ENCODE peak calls at places on chromosomes 3 and 15, in nine cellular contexts. D is lower lobe of right lung; L is OCI-LY7; K is stimulated activated CD8-positive, alpha-beta memory T cell treated with anti-CD3 and anti-CD28 coated beads, Interleukin-15, amount 100 ng/mL, for 1 hour; T is left ventricle myocardium inferior; R is iPS DF 6.9; M is aorta; G is GM03348; H is activated gamma-delta T cell treated with anti-CD3 and anti-CD28 coated beads, Interleukin-2, amount 50 U/mL, for 16 hours. F is an unnamed sample.

GRCh38 chr3:65126527-65127440 is 439.0 kb upstream of the ADAMTS9 start:
- DNase-seq in H (no peak), M (no peak), K (no peak), R (no peak), T (no peak), L (no peak), D (no peak), G (peak), F (no peak)

GRCh38 chr15:69535101-69535638 is 82.6 kb downstream of the RPLP1 start:
- DNase-seq in D (no peak), T (no peak), L (no peak), G (peak), K (no peak), R (no peak), M (no peak), H (no peak), F (no peak)

GRCh38 chr3:54304867-54305266 is 182.5 kb downstream of the CACNA2D3 start:
- DNase-seq in K (no peak), G (no peak), R (no peak), H (no peak), T (no peak), M (no peak), D (no peak), L (no peak), F (no peak)

GRCh38 chr3:152047465-152047864 is 174.0 kb downstream of the SUCNR1 start:
- DNase-seq in R (no peak), T (no peak), D (no peak), L (no peak), M (no peak), G (no peak), H (no peak), K (no peak), F (no peak)

GRCh38 chr3:11696054-11696453 is 52.3 kb upstream of the VGLL4 start:
- DNase-seq in D (no peak), K (no peak), G (no peak), M (no peak), L (no peak), R (no peak), T (no peak), H (no peak), F (no peak)

GRCh38 chr15:31399544-31400171 is 73.0 kb downstream of the KLF13 start:
- DNase-seq in T (peak), G (peak), M (no peak), R (no peak), L (no peak), D (no peak), K (no peak), H (peak), F (peak)

GRCh38 chr3:109553573-109554371 is 216.4 kb upstream of the DPPA4 start:
- DNase-seq in K (no peak), G (no peak), T (no peak), H (no peak), L (no peak), D (no peak), M (no peak), R (no peak), F (no peak)

GRCh38 chr3:59480486-59480995 is 430.7 kb upstream of the CFAP20DC start:
- DNase-seq in R (no peak), H (no peak), G (peak), D (no peak), M (no peak), K (no peak), T (no peak), L (no peak), F (peak)

GRCh38 chr3:114449271-114450007 is 155.6 kb downstream of the TIGIT start:
- DNase-seq in K (no peak), M (no peak), L (peak), R (no peak), G (no peak), D (no peak), T (no peak), H (no peak), F (no peak)

GRCh38 chr15:60620707-60621106 is 141.8 kb upstream of the ICE2 start:
- DNase-seq in D (no peak), M (peak), G (peak), R (no peak), K (no peak), T (no peak), H (no peak), L (no peak), F (no peak)

GRCh38 chr3:179840985-179841384 is 188.1 kb downstream of the USP13 start:
- DNase-seq in K (no peak), G (peak), M (no peak), T (no peak), D (no peak), R (no peak), H (no peak), L (no peak), F (no peak)

GRCh38 chr3:141707741-141708203 is 30.3 kb upstream of the RNF7 start:
- DNase-seq in M (no peak), T (no peak), L (no peak), R (no peak), D (no peak), H (no peak), G (peak), K (no peak), F (no peak)

GRCh38 chr3:127464642-127465041 is 125.9 kb downstream of the TPRA1 start:
- DNase-seq in T (no peak), D (no peak), H (no peak), R (no peak), K (no peak), M (no peak), L (no peak), G (no peak), F (no peak)

GRCh38 chr3:129461022-129461421 is 21.0 kb downstream of the IFT122 start:
- DNase-seq in R (no peak), G (peak), K (no peak), H (no peak), L (no peak), T (no peak), M (no peak), D (no peak), F (no peak)

GRCh38 chr15:100983221-100983620 is 64.1 kb downstream of the LRRK1 start:
- DNase-seq in D (no peak), M (no peak), T (no peak), K (no peak), R (no peak), G (no peak), H (no peak), L (no peak), F (no peak)

GRCh38 chr15:90420488-90420850 is 32.4 kb downstream of the IQGAP1 start:
- DNase-seq in M (no peak), L (no peak), K (no peak), R (no peak), D (no peak), H (no peak), G (no peak), T (no peak), F (no peak)

GRCh38 chr3:129836381-129837056 is 57.0 kb downstream of the TMCC1 start:
- DNase-seq in H (no peak), L (no peak), M (no peak), K (no peak), T (no peak), G (peak), R (no peak), D (no peak), F (no peak)

GRCh38 chr15:66882251-66883020 is 180.4 kb downstream of the SMAD6 start:
- DNase-seq in K (no peak), M (peak), G (peak), D (no peak), H (no peak), T (no peak), L (no peak), R (no peak), F (peak)

GRCh38 chr15:75727851-75728715 is 15.4 kb upstream of the CSPG4 start:
- DNase-seq in M (peak), G (peak), K (peak), T (peak), D (peak), R (no peak), L (peak), H (peak), F (peak)

GRCh38 chr3:128006471-128007424 is 45.5 kb upstream of the SEC61A1 start:
- DNase-seq in K (no peak), T (no peak), D (no peak), R (no peak), M (peak), G (no peak), H (no peak), L (no peak), F (no peak)

GRCh38 chr3:197038604-197039003 is 9.0 kb upstream of the MELTF start:
- DNase-seq in T (no peak), L (no peak), D (no peak), R (no peak), M (no peak), K (no peak), H (no peak), G (no peak), F (no peak)